ENCODE peak calls at places on chromosomes 12 and 14, in eight cellular contexts. M is neuronal stem cell, B is GM23338, S is foreskin fibroblast, C is pancreas, K is thoracic aorta, N is neural progenitor cell, F is body of pancreas. E is an unnamed sample.

GRCh38 chr12:111757361-111758119 is 9.2 kb upstream of the ALDH2 start:
- DNase-seq in M (no peak), S (peak), F (peak), B (no peak), C (peak), N (peak), K (no peak), E (no peak)

GRCh38 chr12:111185889-111186227 is 183.0 kb downstream of the PHETA1 start:
- DNase-seq in M (no peak), C (no peak), S (no peak), F (no peak), B (no peak), K (no peak), N (no peak), E (no peak)

GRCh38 chr12:48198985-48199384 is 4.1 kb downstream of the OR10AD1 start:
- DNase-seq in B (no peak), M (no peak), F (no peak), K (no peak), N (no peak), S (no peak), C (no peak), E (no peak)

GRCh38 chr14:64823305-64823985 is 56.3 kb downstream of the SPTB start:
- DNase-seq in C (peak), B (peak), F (peak), K (peak), S (peak), M (peak), N (peak), E (peak)

GRCh38 chr12:533718-534117 is 74.0 kb downstream of the B4GALNT3 start:
- DNase-seq in M (no peak), B (no peak), C (no peak), N (no peak), F (no peak), K (no peak), S (no peak), E (no peak)

GRCh38 chr12:23895792-23896218 is 53.7 kb downstream of the SOX5 start:
- DNase-seq in S (no peak), C (no peak), N (peak), F (no peak), K (no peak), B (peak), M (peak), E (no peak)

GRCh38 chr14:65423986-65424385 is 11.5 kb downstream of the FUT8 start:
- DNase-seq in F (no peak), C (no peak), M (no peak), K (no peak), B (no peak), N (no peak), S (no peak), E (no peak)

GRCh38 chr12:122028601-122029560 is 7.2 kb downstream of the BCL7A start:
- DNase-seq in F (peak), K (no peak), C (no peak), N (no peak), B (no peak), S (no peak), M (no peak), E (no peak)

GRCh38 chr14:51564460-51564859 is 87.2 kb upstream of the FRMD6 start:
- DNase-seq in C (no peak), N (no peak), S (no peak), K (no peak), M (no peak), F (no peak), B (no peak), E (no peak)

GRCh38 chr14:35365130-35366047 is 39.2 kb downstream of the NFKBIA start:
- DNase-seq in C (no peak), M (no peak), F (peak), N (no peak), S (peak), B (no peak), K (peak), E (peak)

GRCh38 chr12:19826988-19827550 is 387.8 kb downstream of the AEBP2 start:
- DNase-seq in K (no peak), M (no peak), C (no peak), S (no peak), N (no peak), F (no peak), B (no peak), E (no peak)

GRCh38 chr12:87967871-87968270 is 61.3 kb downstream of the C12orf50 start:
- DNase-seq in B (no peak), M (no peak), F (no peak), N (no peak), S (no peak), K (no peak), C (no peak), E (no peak)

GRCh38 chr12:59695379-59695778 is 99.5 kb downstream of the SLC16A7 start:
- DNase-seq in K (no peak), N (no peak), M (no peak), B (no peak), C (no peak), S (peak), F (no peak), E (no peak)

GRCh38 chr14:100359881-100360280 is 36.7 kb downstream of the SLC25A47 start:
- DNase-seq in C (no peak), F (no peak), K (no peak), B (no peak), S (no peak), N (no peak), M (no peak), E (no peak)

GRCh38 chr14:66425402-66425801 is 60.8 kb upstream of the CCDC196 start:
- DNase-seq in K (no peak), M (no peak), B (no peak), C (no peak), S (no peak), N (no peak), F (peak), E (no peak)

DNA sequence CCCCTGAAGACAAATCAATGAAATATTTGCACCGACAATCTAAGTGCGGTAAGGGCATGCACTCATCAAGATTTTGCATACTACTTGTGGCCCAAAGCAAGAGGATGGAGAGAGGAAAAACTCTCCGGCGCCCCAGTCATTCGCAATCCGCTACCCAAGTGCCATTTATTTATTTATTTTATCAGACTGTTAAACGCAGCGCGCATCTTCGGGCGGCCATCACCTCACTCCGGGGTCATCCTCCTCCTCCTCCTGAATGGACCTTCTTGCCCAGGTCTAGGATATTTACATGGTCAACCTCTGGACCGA is 1.2 kb downstream of the NOVA1 start:
- DNase-seq in S (peak), C (peak), B (no peak), N (no peak), M (no peak), F (no peak), K (no peak), E (peak)
- H3K4me3 ChIP-seq in S (peak), C (peak), B (peak), N (peak), M (peak), F (peak), K (peak), E (peak)

GRCh38 chr12:108563804-108564151 is 1.4 kb downstream of the ISCU start:
- DNase-seq in M (no peak), N (no peak), S (no peak), C (no peak), F (no peak), K (no peak), B (no peak), E (no peak)
- H3K4me3 ChIP-seq in M (peak), N (peak), S (peak), C (no peak), F (no peak), K (peak), B (no peak), E (peak)

GRCh38 chr14:93688239-93688666 is 100.0 kb downstream of the PRIMA1 start:
- DNase-seq in M (peak), F (no peak), N (peak), K (no peak), S (no peak), B (peak), C (no peak), E (no peak)

GRCh38 chr14:93691042-93691780 is 97.1 kb downstream of the PRIMA1 start:
- DNase-seq in S (no peak), M (no peak), C (no peak), F (no peak), N (no peak), B (peak), K (no peak), E (no peak)

GRCh38 chr14:93688794-93689193 is 99.5 kb downstream of the PRIMA1 start:
- DNase-seq in C (no peak), K (no peak), N (no peak), F (no peak), S (no peak), B (no peak), M (no peak), E (no peak)

GRCh38 chr14:93693914-93694313 is 94.4 kb downstream of the PRIMA1 start:
- DNase-seq in N (peak), K (no peak), C (no peak), S (no peak), F (no peak), M (peak), B (peak), E (no peak)
- H3K4me3 ChIP-seq in N (peak), K (no peak), C (no peak), S (no peak), F (no peak), M (no peak), B (no peak), E (no peak)

DNA sequence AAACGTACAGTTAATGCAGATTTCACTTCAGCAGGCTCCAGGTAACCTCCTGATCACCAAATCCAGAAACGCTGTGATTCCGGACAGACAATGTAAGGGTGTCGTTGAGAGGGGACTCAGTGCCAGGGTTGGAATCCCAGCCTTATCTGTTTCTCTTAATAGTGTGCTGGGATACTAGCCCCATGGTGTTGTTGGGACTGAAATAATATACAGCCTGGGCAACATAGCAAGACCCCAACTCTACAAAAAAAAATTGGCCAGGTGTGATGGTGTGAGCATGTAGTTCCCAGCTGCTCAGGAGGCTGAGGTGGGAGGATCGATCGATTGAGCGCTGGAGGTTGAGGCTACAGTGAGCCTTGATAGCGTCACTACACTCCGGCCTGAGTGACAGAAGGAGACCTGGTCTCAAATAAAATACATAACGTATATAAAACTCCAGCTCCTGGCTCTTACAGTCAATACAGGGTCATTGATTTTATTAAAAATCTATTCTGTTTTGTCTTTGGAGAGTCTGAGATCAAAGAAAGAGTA is 1.3 kb downstream of the PEBP1 start:
- DNase-seq in F (no peak), B (no peak), K (no peak), M (no peak), C (no peak), N (no peak), S (no peak), E (no peak)
- H3K4me3 ChIP-seq in F (peak), B (peak), K (peak), M (peak), C (peak), N (peak), S (peak), E (peak)

DNA sequence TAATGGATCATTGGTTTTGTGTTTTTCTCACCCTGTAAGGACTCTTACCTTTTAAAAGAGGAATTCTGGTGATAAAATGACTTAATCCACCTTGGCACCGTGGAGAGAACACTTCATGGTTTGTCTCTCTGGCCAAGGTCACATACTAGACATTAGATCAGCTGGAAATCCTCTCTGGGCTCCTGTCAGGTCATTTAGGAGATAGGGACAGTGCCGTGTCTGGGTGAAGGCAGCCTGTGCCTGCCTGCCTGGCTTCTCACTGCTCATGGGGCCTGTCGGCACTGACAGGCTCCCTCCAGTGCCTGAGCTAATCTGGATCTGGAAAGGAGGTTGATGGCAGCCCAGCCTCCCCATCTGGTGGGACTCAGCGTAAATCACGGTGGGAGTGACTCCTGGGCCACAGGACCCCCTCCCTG is 5.7 kb downstream of the CRADD start:
- DNase-seq in B (no peak), S (no peak), K (no peak), M (no peak), F (no peak), N (peak), C (no peak), E (no peak)
- H3K4me3 ChIP-seq in B (no peak), S (no peak), K (peak), M (no peak), F (no peak), N (no peak), C (no peak), E (no peak)

GRCh38 chr12:12350868-12351463 is 924 bp upstream of the MANSC1 start:
- DNase-seq in B (no peak), F (no peak), C (no peak), S (no peak), M (no peak), K (no peak), N (peak), E (no peak)
- H3K4me3 ChIP-seq in B (peak), F (no peak), C (no peak), S (no peak), M (no peak), K (peak), N (peak), E (peak)

GRCh38 chr14:75933712-75934296 is 48.0 kb downstream of the TGFB3 start:
- DNase-seq in S (no peak), N (no peak), F (no peak), C (no peak), B (no peak), M (no peak), K (no peak), E (no peak)

GRCh38 chr14:75926431-75926830 is 55.4 kb downstream of the TGFB3 start:
- DNase-seq in C (no peak), F (no peak), K (no peak), N (no peak), S (no peak), B (no peak), M (no peak), E (no peak)

GRCh38 chr14:75927564-75928087 is 54.2 kb downstream of the TGFB3 start:
- DNase-seq in N (no peak), C (no peak), K (no peak), S (no peak), F (no peak), B (no peak), M (no peak), E (no peak)

DNA sequence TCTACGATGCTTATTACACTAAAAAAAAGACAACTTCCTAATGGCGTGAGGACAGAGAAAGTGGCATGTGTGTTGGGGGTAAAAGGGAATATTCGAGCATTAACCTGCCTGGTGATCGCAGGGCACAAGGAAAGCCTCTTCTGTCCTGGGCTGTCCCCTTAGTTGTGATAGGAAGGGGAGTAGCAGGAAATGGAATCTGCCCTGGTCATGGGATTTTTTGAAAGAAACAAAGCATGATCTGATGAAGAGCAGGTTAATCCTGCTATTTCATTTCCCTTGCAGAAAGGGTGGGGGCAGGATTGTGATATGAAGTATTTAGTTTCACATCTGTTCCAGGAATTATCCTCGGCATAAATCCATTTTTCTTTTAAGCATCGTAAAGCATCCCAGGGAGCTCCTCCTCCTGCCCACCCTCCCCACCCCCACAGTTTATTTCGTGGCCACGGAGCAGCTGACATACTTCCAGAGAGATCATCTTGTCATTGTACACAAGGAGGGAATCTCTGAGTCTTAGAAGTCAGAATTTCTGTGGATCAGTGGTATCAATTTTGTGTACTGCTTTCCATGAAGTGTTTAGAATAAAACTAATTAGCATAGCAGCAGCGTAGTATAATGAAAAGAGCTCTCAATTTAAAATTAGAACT is 53.1 kb downstream of the TGFB3 start:
- DNase-seq in N (no peak), K (no peak), S (peak), M (no peak), F (no peak), C (no peak), B (no peak), E (no peak)
- H3K4me3 ChIP-seq in N (no peak), K (no peak), S (no peak), M (no peak), F (no peak), C (no peak), B (no peak), E (no peak)

GRCh38 chr12:1853716-1854115 is 33.4 kb downstream of the LRTM2 start:
- DNase-seq in N (no peak), F (no peak), M (no peak), C (no peak), B (no peak), S (no peak), K (no peak), E (no peak)
- H3K4me3 ChIP-seq in N (no peak), F (no peak), M (no peak), C (no peak), B (no peak), S (no peak), K (no peak), E (no peak)

GRCh38 chr14:104582649-104583048 is 3.1 kb downstream of the C14orf180 start:
- DNase-seq in S (no peak), F (peak), M (no peak), C (no peak), K (no peak), B (no peak), N (no peak), E (no peak)

GRCh38 chr14:104583424-104584114 is 4.0 kb downstream of the C14orf180 start:
- DNase-seq in B (no peak), S (no peak), F (no peak), M (no peak), C (no peak), K (no peak), N (no peak), E (no peak)

GRCh38 chr14:104581521-104581920 is 2.0 kb downstream of the C14orf180 start:
- DNase-seq in F (no peak), B (no peak), N (no peak), S (no peak), M (no peak), C (no peak), K (no peak), E (no peak)

GRCh38 chr14:104580961-104581360 is 1.4 kb downstream of the C14orf180 start:
- DNase-seq in S (no peak), M (no peak), C (peak), K (no peak), B (no peak), N (no peak), F (peak), E (no peak)

GRCh38 chr14:104582005-104582404 is 2.4 kb downstream of the C14orf180 start:
- DNase-seq in N (no peak), C (no peak), B (no peak), K (no peak), F (peak), M (no peak), S (no peak), E (no peak)
- H3K4me3 ChIP-seq in N (no peak), C (no peak), B (no peak), K (peak), F (no peak), M (no peak), S (no peak), E (no peak)